ENCODE peak calls at places on chromosomes 11 and 22, in four cellular contexts. One of them, this sample, is unnamed.

GRCh38 chr22:24968066-24968561 is 15.6 kb downstream of the KIAA1671 start:
- DNase-seq in K562: no peak
- DNase-seq in coronary artery: no peak
- DNase-seq in foreskin fibroblast: no peak
- DNase-seq in this sample: no peak

GRCh38 chr11:19018901-19019300 is 41.6 kb downstream of the MRGPRX2 start:
- DNase-seq in K562: no peak
- DNase-seq in coronary artery: no peak
- DNase-seq in foreskin fibroblast: no peak
- DNase-seq in this sample: no peak

GRCh38 chr11:88683024-88683423 is 345.5 kb upstream of the CTSC start:
- DNase-seq in K562: no peak
- DNase-seq in coronary artery: no peak
- DNase-seq in foreskin fibroblast: no peak
- DNase-seq in this sample: no peak

GRCh38 chr22:38317995-38318715 is 922 bp upstream of the CSNK1E start:
- DNase-seq in K562: peak; percentile 68
- DNase-seq in coronary artery: peak; percentile 90
- DNase-seq in foreskin fibroblast: peak; percentile 94
- DNase-seq in this sample: no peak

GRCh38 chr11:61627831-61628753 is 47.2 kb upstream of the SYT7 start:
- DNase-seq in K562: peak; percentile 69
- DNase-seq in coronary artery: no peak
- DNase-seq in foreskin fibroblast: peak; percentile 63
- DNase-seq in this sample: peak; percentile 21

GRCh38 chr11:115054541-115055538 is 376.5 kb downstream of the NXPE2 start:
- DNase-seq in K562: no peak
- DNase-seq in coronary artery: no peak
- DNase-seq in foreskin fibroblast: no peak
- DNase-seq in this sample: no peak

GRCh38 chr11:79400717-79401330 is 40.0 kb downstream of the TENM4 start:
- DNase-seq in K562: no peak
- DNase-seq in coronary artery: no peak
- DNase-seq in foreskin fibroblast: peak; percentile 31
- DNase-seq in this sample: no peak

GRCh38 chr22:19473578-19473977 is 5.4 kb downstream of the UFD1 start:
- DNase-seq in K562: no peak
- DNase-seq in coronary artery: no peak
- DNase-seq in foreskin fibroblast: no peak
- DNase-seq in this sample: no peak

GRCh38 chr11:6353367-6353987 is 33.2 kb upstream of the CAVIN3 start:
- DNase-seq in K562: peak; percentile 62
- DNase-seq in coronary artery: peak; percentile 74
- DNase-seq in foreskin fibroblast: peak; percentile 18
- DNase-seq in this sample: peak; percentile 37

GRCh38 chr11:33507967-33508366 is 192.7 kb downstream of the C11orf91 start:
- DNase-seq in K562: no peak
- DNase-seq in coronary artery: no peak
- DNase-seq in foreskin fibroblast: peak; percentile 52
- DNase-seq in this sample: no peak

GRCh38 chr11:94740083-94740974 is 27.8 kb upstream of the AMOTL1 start:
- DNase-seq in K562: peak; percentile 21
- DNase-seq in coronary artery: peak; percentile 74
- DNase-seq in foreskin fibroblast: peak; percentile 26
- DNase-seq in this sample: no peak

GRCh38 chr22:45537734-45538181 is 35.1 kb downstream of the FBLN1 start:
- DNase-seq in K562: no peak
- DNase-seq in coronary artery: peak; percentile 86
- DNase-seq in foreskin fibroblast: peak; percentile 81
- DNase-seq in this sample: no peak

GRCh38 chr11:118003021-118003423 is 16.8 kb downstream of the IL10RA start:
- DNase-seq in K562: peak; percentile 28
- DNase-seq in coronary artery: no peak
- DNase-seq in foreskin fibroblast: no peak
- DNase-seq in this sample: no peak

GRCh38 chr11:29051935-29052334 is 943.7 kb downstream of the METTL15 start:
- DNase-seq in K562: no peak
- DNase-seq in coronary artery: no peak
- DNase-seq in foreskin fibroblast: no peak
- DNase-seq in this sample: no peak

GRCh38 chr11:116357769-116358544 is 414.8 kb downstream of the BUD13 start:
- DNase-seq in K562: peak; percentile 84
- DNase-seq in coronary artery: no peak
- DNase-seq in foreskin fibroblast: no peak
- DNase-seq in this sample: no peak

GRCh38 chr22:32079110-32080089 is 36.3 kb downstream of the SLC5A1 start:
- DNase-seq in K562: no peak
- DNase-seq in coronary artery: no peak
- DNase-seq in foreskin fibroblast: peak; percentile 27
- DNase-seq in this sample: no peak

GRCh38 chr22:28703436-28703835 is 23.8 kb upstream of the TTC28 start:
- DNase-seq in K562: no peak
- DNase-seq in coronary artery: no peak
- DNase-seq in foreskin fibroblast: no peak
- DNase-seq in this sample: no peak

GRCh38 chr22:47277001-47277400 is 514.6 kb downstream of the TBC1D22A start:
- DNase-seq in K562: no peak
- DNase-seq in coronary artery: no peak
- DNase-seq in foreskin fibroblast: no peak
- DNase-seq in this sample: no peak

GRCh38 chr22:44085743-44086741 is 61.9 kb downstream of the PARVB start:
- DNase-seq in K562: peak; percentile 17
- DNase-seq in coronary artery: no peak
- DNase-seq in foreskin fibroblast: peak; percentile 39
- DNase-seq in this sample: no peak

GRCh38 chr11:13278620-13279486 is 1.3 kb downstream of the BMAL1 start:
- DNase-seq in K562: no peak
- DNase-seq in coronary artery: no peak
- DNase-seq in foreskin fibroblast: no peak
- DNase-seq in this sample: no peak

GRCh38 chr11:3834349-3835099 is 6.2 kb downstream of the RHOG start:
- DNase-seq in K562: peak; percentile 78
- DNase-seq in coronary artery: no peak
- DNase-seq in foreskin fibroblast: no peak
- DNase-seq in this sample: no peak

GRCh38 chr11:96168623-96169022 is 174.4 kb downstream of the MAML2 start:
- DNase-seq in K562: no peak
- DNase-seq in coronary artery: no peak
- DNase-seq in foreskin fibroblast: peak; percentile 88
- DNase-seq in this sample: no peak

DNA sequence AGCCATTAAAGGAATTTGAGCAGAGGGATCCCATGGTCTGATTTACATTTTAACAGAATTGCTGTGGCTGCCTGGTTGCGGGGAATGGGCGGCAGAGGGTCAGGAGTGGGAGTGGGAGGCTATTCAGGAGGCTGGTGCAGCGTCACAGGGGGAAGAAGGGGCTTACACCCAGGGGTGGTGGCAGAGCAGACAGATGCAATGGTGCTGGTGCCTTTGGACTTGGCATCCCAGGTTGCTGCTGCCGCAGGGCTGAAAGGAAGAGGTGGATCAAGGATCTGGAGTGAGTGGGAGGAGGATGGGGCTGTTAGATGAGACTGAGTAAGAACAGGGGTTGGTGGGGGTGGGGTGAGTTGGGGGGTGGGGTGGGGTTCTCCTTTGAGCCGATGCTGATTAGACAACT is 38.5 kb downstream of the GRIK4 start:
- DNase-seq in K562: no peak
- DNase-seq in coronary artery: no peak
- DNase-seq in foreskin fibroblast: no peak
- DNase-seq in this sample: no peak
- TF ChIP-seq CTCF in K562: no peak
- TF ChIP-seq CTCF in coronary artery: no peak
- TF ChIP-seq CTCF in foreskin fibroblast: no peak
- TF ChIP-seq CTCF in this sample: no peak

GRCh38 chr11:131993291-131993690 is 622.9 kb downstream of the NTM start:
- DNase-seq in K562: no peak
- DNase-seq in coronary artery: no peak
- DNase-seq in foreskin fibroblast: peak; percentile 44
- DNase-seq in this sample: no peak
- TF ChIP-seq CTCF in K562: no peak
- TF ChIP-seq CTCF in coronary artery: no peak
- TF ChIP-seq CTCF in foreskin fibroblast: no peak
- TF ChIP-seq CTCF in this sample: no peak

DNA sequence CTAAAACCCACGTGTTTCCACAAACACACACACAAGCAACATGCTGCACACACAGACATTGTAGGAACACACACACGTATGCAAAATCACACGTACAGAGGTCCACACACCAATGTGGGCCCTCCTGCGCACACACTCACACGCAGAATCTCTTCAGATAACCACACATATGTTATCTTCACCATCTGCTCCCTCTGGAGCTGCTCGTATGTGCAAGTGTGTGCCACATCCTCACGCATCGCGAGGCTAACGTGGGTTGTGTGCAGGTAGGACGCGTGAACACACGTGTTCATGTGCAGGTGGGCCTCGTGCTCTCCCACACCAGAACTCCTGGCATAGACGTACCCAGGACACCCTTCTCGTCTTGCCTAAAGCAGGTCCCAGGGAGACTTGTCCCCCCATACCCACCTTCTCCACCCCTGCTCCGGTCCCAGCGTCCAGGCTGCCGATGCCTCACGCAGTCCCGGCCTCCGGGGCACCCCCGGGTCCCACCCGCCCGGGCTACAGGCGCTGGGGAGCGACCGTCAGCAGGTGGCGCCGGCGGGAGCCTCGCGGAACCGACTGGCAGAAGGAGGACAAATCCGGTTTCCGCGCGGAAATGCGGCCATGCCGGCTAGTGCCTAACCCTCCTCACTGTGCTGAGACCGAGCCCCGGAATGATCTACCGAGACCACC is 10.3 kb upstream of the IGSF9B start:
- DNase-seq in K562: peak; percentile 50
- DNase-seq in coronary artery: no peak
- DNase-seq in foreskin fibroblast: no peak
- DNase-seq in this sample: no peak
- TF ChIP-seq CTCF in K562: peak; percentile 40
- TF ChIP-seq CTCF in coronary artery: no peak
- TF ChIP-seq CTCF in foreskin fibroblast: peak; percentile 13
- TF ChIP-seq CTCF in this sample: no peak

GRCh38 chr11:81963018-81963417 is 770.6 kb downstream of the FAM181B start:
- DNase-seq in K562: peak; percentile 6
- DNase-seq in coronary artery: no peak
- DNase-seq in foreskin fibroblast: no peak
- DNase-seq in this sample: no peak
- TF ChIP-seq CTCF in K562: no peak
- TF ChIP-seq CTCF in coronary artery: no peak
- TF ChIP-seq CTCF in foreskin fibroblast: no peak
- TF ChIP-seq CTCF in this sample: no peak

DNA sequence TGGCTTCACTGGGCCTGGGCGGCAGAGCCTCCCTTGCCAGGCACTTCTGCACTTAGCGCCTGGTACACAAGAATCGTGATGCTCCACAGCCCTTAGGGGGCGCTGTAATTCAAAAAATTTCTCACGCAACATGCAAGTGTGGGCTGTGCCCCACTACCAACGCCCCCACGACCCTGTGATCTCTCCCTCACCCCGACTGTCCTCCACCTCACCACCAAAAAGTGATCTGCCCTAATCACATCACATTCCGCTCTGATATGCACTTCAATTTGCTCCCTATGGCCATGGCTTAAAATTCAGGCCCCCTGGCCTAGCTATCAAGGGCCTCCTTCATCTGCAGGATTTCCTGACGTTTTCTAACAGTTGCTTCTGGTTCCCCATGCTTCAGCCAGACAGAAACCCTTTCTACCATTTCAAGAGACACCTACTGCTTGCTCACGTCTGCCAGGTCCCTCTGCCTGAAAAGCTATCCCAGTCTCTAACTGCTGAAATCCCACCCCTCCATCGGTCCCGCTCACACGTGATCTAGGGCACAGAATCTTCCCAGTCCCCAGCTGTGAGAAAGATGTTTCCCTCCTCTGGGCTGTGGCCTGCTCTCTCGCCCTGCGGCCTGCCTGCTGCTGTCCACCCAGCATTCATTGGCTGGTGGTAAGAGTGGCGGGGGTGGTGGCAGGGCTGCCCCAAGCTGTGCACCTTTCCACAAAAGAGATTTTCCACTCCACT is 27.9 kb upstream of the LRRC32 start:
- DNase-seq in K562: peak; percentile 55
- DNase-seq in coronary artery: no peak
- DNase-seq in foreskin fibroblast: no peak
- DNase-seq in this sample: no peak
- TF ChIP-seq CTCF in K562: peak; percentile 67
- TF ChIP-seq CTCF in coronary artery: no peak
- TF ChIP-seq CTCF in foreskin fibroblast: no peak
- TF ChIP-seq CTCF in this sample: no peak

GRCh38 chr11:130003717-130004001 is 1.0 kb upstream of the PRDM10 start:
- DNase-seq in K562: no peak
- DNase-seq in coronary artery: no peak
- DNase-seq in foreskin fibroblast: no peak
- DNase-seq in this sample: no peak
- TF ChIP-seq CTCF in K562: no peak
- TF ChIP-seq CTCF in coronary artery: no peak
- TF ChIP-seq CTCF in foreskin fibroblast: no peak
- TF ChIP-seq CTCF in this sample: no peak

DNA sequence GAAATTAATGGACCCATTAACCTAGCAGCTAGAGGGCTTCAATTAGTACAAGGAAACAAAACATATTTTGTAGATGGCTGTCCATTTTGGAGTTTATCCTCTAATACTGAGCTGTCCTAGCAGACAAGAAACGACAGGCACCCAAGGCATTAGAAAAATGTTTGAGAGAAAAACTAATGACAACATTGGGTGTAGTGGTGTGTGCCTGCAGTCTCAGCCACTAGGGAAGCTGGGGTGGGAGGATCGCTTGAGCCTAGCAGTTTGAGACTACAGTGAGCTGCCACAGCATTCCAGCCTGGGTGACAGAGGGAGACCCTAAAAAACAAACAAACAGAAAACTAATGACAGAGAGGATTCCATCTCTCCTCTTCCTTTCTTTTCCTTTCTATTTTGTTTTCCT is 1.5 kb downstream of the A4GALT start:
- DNase-seq in K562: no peak
- DNase-seq in coronary artery: no peak
- DNase-seq in foreskin fibroblast: no peak
- DNase-seq in this sample: no peak
- TF ChIP-seq CTCF in K562: no peak
- TF ChIP-seq CTCF in coronary artery: no peak
- TF ChIP-seq CTCF in foreskin fibroblast: no peak
- TF ChIP-seq CTCF in this sample: no peak